ENCODE peak calls at places on chromosomes 13 and 19, in ten cellular contexts. W, Z, H, O, T, S, N, I, D and L are unnamed samples.

GRCh38 chr13:98987275-98987674 is 9.4 kb upstream of the DOCK9 start:
- DNase-seq in W (no peak), Z (no peak), H (no peak), O (no peak), T (no peak), S (no peak), N (no peak), I (no peak), D (no peak), L (no peak)

GRCh38 chr19:840519-841206 is at the start of gene PRTN3:
- DNase-seq in W (no peak), Z (no peak), H (no peak), O (no peak), T (no peak), S (peak), N (no peak), I (no peak), D (no peak), L (no peak)

GRCh38 chr13:31105020-31105800 is 56.5 kb downstream of the HSPH1 start:
- DNase-seq in W (peak), Z (no peak), H (peak), O (peak), T (no peak), S (no peak), N (no peak), I (peak), D (no peak), L (no peak)

GRCh38 chr13:42043676-42044075 is 4.8 kb upstream of the DGKH start:
- DNase-seq in W (no peak), Z (no peak), H (no peak), O (no peak), T (no peak), S (no peak), N (no peak), I (no peak), D (no peak), L (no peak)

GRCh38 chr19:1133471-1133929 is 29.7 kb downstream of the GPX4 start:
- DNase-seq in W (no peak), Z (no peak), H (no peak), O (no peak), T (no peak), S (peak), N (no peak), I (peak), D (peak), L (no peak)

GRCh38 chr19:5503598-5503997 is 48.4 kb downstream of the ZNRF4 start:
- DNase-seq in W (no peak), Z (no peak), H (no peak), O (no peak), T (no peak), S (no peak), N (no peak), I (no peak), D (no peak), L (no peak)

GRCh38 chr13:34435338-34435737 is 506.7 kb upstream of the NBEA start:
- DNase-seq in W (no peak), Z (no peak), H (no peak), O (peak), T (no peak), S (no peak), N (no peak), I (no peak), D (no peak), L (no peak)

GRCh38 chr13:78750735-78751134 is 91.8 kb upstream of the OBI1 start:
- DNase-seq in W (no peak), Z (no peak), H (no peak), O (no peak), T (no peak), S (no peak), N (no peak), I (no peak), D (no peak), L (no peak)

GRCh38 chr13:79481685-79482052 is 714 bp downstream of the NDFIP2 start:
- DNase-seq in W (no peak), Z (no peak), H (no peak), O (no peak), T (no peak), S (no peak), N (no peak), I (no peak), D (peak), L (no peak)

GRCh38 chr13:98335721-98336120 is 158.7 kb upstream of the RNF113B start:
- DNase-seq in W (no peak), Z (no peak), H (no peak), O (no peak), T (peak), S (no peak), N (no peak), I (no peak), D (no peak), L (no peak)

GRCh38 chr19:46287585-46287984 is 9.3 kb upstream of the HIF3A start:
- DNase-seq in W (no peak), Z (no peak), H (no peak), O (peak), T (no peak), S (no peak), N (no peak), I (no peak), D (no peak), L (no peak)

GRCh38 chr13:57424379-57424778 is 207.2 kb upstream of the PCDH17 start:
- DNase-seq in W (no peak), Z (no peak), H (no peak), O (no peak), T (no peak), S (no peak), N (no peak), I (no peak), D (no peak), L (no peak)

GRCh38 chr13:33205804-33206221 is 79.7 kb downstream of the STARD13 start:
- DNase-seq in W (peak), Z (no peak), H (peak), O (peak), T (peak), S (no peak), N (no peak), I (no peak), D (no peak), L (no peak)

GRCh38 chr19:55382013-55382412 is 2.1 kb downstream of the TMEM238 start:
- DNase-seq in W (no peak), Z (no peak), H (no peak), O (no peak), T (no peak), S (no peak), N (no peak), I (no peak), D (no peak), L (no peak)